ENCODE peak calls at places on chromosomes 7 and 10, in five cellular contexts. H is heart right ventricle, B is HFF-Myc, K is PC-9, E is HepG2. R is an unnamed sample.

GRCh38 chr10:15856328-15857000 is 3.8 kb downstream of the MINDY3 start:
- DNase-seq in E (no peak), H (no peak), K (no peak), B (no peak), R (no peak)

GRCh38 chr7:117489016-117489415 is 9.2 kb downstream of the CFTR start:
- DNase-seq in B (no peak), K (no peak), H (no peak), E (no peak), R (no peak)

GRCh38 chr7:106611911-106612310 is 49.0 kb downstream of the CCDC71L start:
- DNase-seq in H (no peak), E (no peak), K (no peak), B (no peak), R (no peak)

GRCh38 chr7:149175150-149175549 is 20.2 kb upstream of the ZNF282 start:
- DNase-seq in B (no peak), H (no peak), E (no peak), K (no peak), R (no peak)

GRCh38 chr10:110353244-110354119 is 48.8 kb upstream of the SMNDC1 start:
- DNase-seq in H (no peak), E (no peak), K (no peak), B (peak; percentile 49), R (peak; percentile 96)

GRCh38 chr7:36962367-36962766 is 238.1 kb upstream of the AOAH start:
- DNase-seq in K (no peak), E (no peak), B (no peak), H (no peak), R (no peak)

GRCh38 chr7:14368285-14368684 is 378.8 kb upstream of the ETV1 start:
- DNase-seq in H (no peak), E (no peak), B (no peak), K (no peak), R (peak; percentile 48)

GRCh38 chr7:26291699-26292538 is at the start of gene SNX10:
- DNase-seq in K (peak; percentile 76), H (peak; percentile 37), B (no peak), E (peak; percentile 59), R (no peak)

GRCh38 chr7:158445421-158446175 is 142.0 kb downstream of the PTPRN2 start:
- DNase-seq in E (no peak), K (no peak), B (no peak), H (no peak), R (no peak)

GRCh38 chr7:116317907-116318306 is 107.6 kb downstream of the TES start:
- DNase-seq in B (no peak), E (no peak), K (peak; percentile 6), H (no peak), R (no peak)

GRCh38 chr7:131021460-131021859 is 287.5 kb upstream of the KLF14 start:
- DNase-seq in E (no peak), H (no peak), K (no peak), B (no peak), R (no peak)

GRCh38 chr10:70885931-70886903 is 2.1 kb downstream of the PCBD1 start:
- DNase-seq in E (no peak), B (no peak), K (no peak), H (no peak), R (no peak)

GRCh38 chr10:96222908-96223307 is 48.5 kb downstream of the BLNK start:
- DNase-seq in H (no peak), B (no peak), K (no peak), E (no peak), R (no peak)

GRCh38 chr7:86733783-86734182 is 90.1 kb downstream of the GRM3 start:
- DNase-seq in E (no peak), B (no peak), K (no peak), H (no peak), R (no peak)

GRCh38 chr7:155965010-155965409 is 152.7 kb upstream of the SHH start:
- DNase-seq in E (no peak), H (no peak), K (no peak), B (no peak), R (no peak)

GRCh38 chr7:82263880-82264751 is 179.5 kb downstream of the CACNA2D1 start:
- DNase-seq in H (no peak), B (no peak), K (no peak), E (no peak), R (no peak)

GRCh38 chr7:12581897-12582296 is 11.4 kb downstream of the SCIN start:
- DNase-seq in K (no peak), E (no peak), H (no peak), B (no peak), R (no peak)

GRCh38 chr10:22335204-22335956 is 9.9 kb upstream of the SPAG6 start:
- DNase-seq in K (no peak), B (no peak), E (no peak), H (peak; percentile 37), R (no peak)

GRCh38 chr10:82551501-82551900 is 676.5 kb downstream of the NRG3 start:
- DNase-seq in K (no peak), B (no peak), E (no peak), H (no peak), R (no peak)

GRCh38 chr10:47048533-47048905 is 137.3 kb downstream of the PTPN20 start:
- DNase-seq in K (no peak), B (no peak), H (no peak), E (no peak), R (no peak)

GRCh38 chr7:4040031-4040928 is 641.8 kb upstream of the FOXK1 start:
- DNase-seq in E (no peak), H (no peak), K (no peak), B (no peak), R (no peak)

GRCh38 chr7:155818154-155818819 is 6.0 kb upstream of the SHH start:
- DNase-seq in E (no peak), K (no peak), B (no peak), H (no peak), R (no peak)

GRCh38 chr7:44277851-44278250 is 47.5 kb downstream of the CAMK2B start:
- DNase-seq in K (no peak), E (no peak), B (peak; percentile 22), H (peak; percentile 74), R (no peak)

GRCh38 chr7:90211391-90212148 is at the start of gene STEAP2:
- DNase-seq in K (peak; percentile 93), H (peak; percentile 89), B (peak; percentile 53), E (peak; percentile 81), R (no peak)

GRCh38 chr10:513393-513792 is 176.1 kb downstream of the DIP2C start:
- DNase-seq in B (no peak), E (no peak), H (no peak), K (no peak), R (no peak)

GRCh38 chr10:89428873-89429272 is 14.5 kb downstream of the IFIT5 start:
- DNase-seq in K (no peak), B (no peak), E (no peak), H (no peak), R (no peak)

GRCh38 chr10:23408330-23408976 is 30.4 kb upstream of the OTUD1 start:
- DNase-seq in E (no peak), K (no peak), H (no peak), B (peak; percentile 55), R (no peak)

GRCh38 chr10:26441491-26442214 is 3.5 kb downstream of the APBB1IP start:
- DNase-seq in E (no peak), H (no peak), B (no peak), K (no peak), R (no peak)

GRCh38 chr7:33845991-33846509 is 59.3 kb upstream of the BMPER start:
- DNase-seq in B (no peak), E (no peak), H (peak; percentile 18), K (no peak), R (no peak)

GRCh38 chr10:43200538-43201390 is 62.5 kb downstream of the CSGALNACT2 start:
- DNase-seq in E (no peak), K (no peak), H (no peak), B (no peak), R (no peak)

GRCh38 chr10:110387983-110388681 is 83.4 kb upstream of the SMNDC1 start:
- DNase-seq in B (peak; percentile 59), K (no peak), H (no peak), E (no peak), R (no peak)

GRCh38 chr10:124917168-124917938 is 24.6 kb upstream of the ZRANB1 start:
- DNase-seq in E (peak; percentile 39), K (peak; percentile 19), B (no peak), H (peak; percentile 28), R (no peak)

GRCh38 chr7:85423209-85423895 is 236.5 kb upstream of the SEMA3D start:
- DNase-seq in H (no peak), E (no peak), B (no peak), K (no peak), R (no peak)

GRCh38 chr10:43304687-43305333 is 37.9 kb upstream of the RASGEF1A start:
- DNase-seq in B (no peak), K (peak; percentile 46), E (no peak), H (peak; percentile 75), R (no peak)

GRCh38 chr7:104976966-104977636 is 36.9 kb upstream of the KMT2E start:
- DNase-seq in E (no peak), K (no peak), H (no peak), B (no peak), R (no peak)

GRCh38 chr7:79495544-79496272 is 42.2 kb upstream of the MAGI2 start:
- DNase-seq in B (peak; percentile 75), H (no peak), E (no peak), K (no peak), R (peak; percentile 49)

GRCh38 chr7:136134503-136134902 is 157.3 kb upstream of the MTPN start:
- DNase-seq in K (no peak), E (no peak), H (no peak), B (no peak), R (no peak)

GRCh38 chr7:46542076-46542475 is 621.0 kb upstream of the IGFBP3 start:
- DNase-seq in H (no peak), B (no peak), E (no peak), K (no peak), R (no peak)

GRCh38 chr7:24750441-24751055 is 6.7 kb downstream of the GSDME start:
- DNase-seq in H (no peak), K (no peak), B (no peak), E (no peak), R (no peak)
- H3K4me3 ChIP-seq in H (no peak overlapping the region), K (no peak overlapping the region), B (no peak overlapping the region), E (no peak overlapping the region), R (no peak overlapping the region)

GRCh38 chr10:72321248-72322029 is 33.3 kb downstream of the DNAJB12 start:
- DNase-seq in K (no peak), B (no peak), H (no peak), E (no peak), R (no peak)
- H3K4me3 ChIP-seq in K (peak overlapping the region; percentile 59), B (no peak overlapping the region), H (no peak overlapping the region), E (peak overlapping the region; percentile 75), R (peak overlapping the region; percentile 55)

GRCh38 chr10:123150229-123150985 is 2.5 kb downstream of the HMX2 start:
- DNase-seq in K (no peak), B (no peak), H (no peak), E (no peak), R (no peak)

GRCh38 chr10:123148414-123149161 is 652 bp downstream of the HMX2 start:
- DNase-seq in B (no peak), H (no peak), E (no peak), K (no peak), R (no peak)

GRCh38 chr10:123150986-123151738 is 3.0 kb upstream of the BUB3 start:
- DNase-seq in B (no peak), K (no peak), E (no peak), H (no peak), R (no peak)

GRCh38 chr10:123149162-123149567 is 1.2 kb downstream of the HMX2 start:
- DNase-seq in E (no peak), B (no peak), H (no peak), K (no peak), R (no peak)

GRCh38 chr10:123149568-123150228 is 1.8 kb downstream of the HMX2 start:
- DNase-seq in E (no peak), H (no peak), K (no peak), B (no peak), R (no peak)
- H3K4me3 ChIP-seq in E (peak overlapping the region; percentile 48), H (peak overlapping the region; percentile 42), K (no peak overlapping the region), B (peak overlapping the region; percentile 38), R (peak overlapping the region; percentile 55)

GRCh38 chr10:101840102-101840684 is 3.4 kb downstream of the KCNIP2 start:
- DNase-seq in H (no peak), K (no peak), E (no peak), B (no peak), R (no peak)
- H3K4me3 ChIP-seq in H (peak overlapping the region; percentile 39), K (no peak overlapping the region), E (peak overlapping the region; percentile 49), B (peak overlapping the region; percentile 32), R (peak overlapping the region; percentile 50)

R was measured in keratinocyte.